ENCODE peak calls at places on chromosome 19, in ten cellular contexts. U, R, E, Z, S, I, W, K, O and J are unnamed samples.

GRCh38 chr19:56211718-56212117 is 9.6 kb downstream of the ZSCAN5C start:
- DNase-seq in U (no peak), R (no peak), E (no peak), Z (no peak), S (no peak), I (no peak), W (no peak), K (peak; percentile 6), O (no peak), J (no peak)

GRCh38 chr19:1064661-1065605 is 2.0 kb upstream of the ARHGAP45 start:
- DNase-seq in U (peak; percentile 94), R (peak; percentile 75), E (no peak), Z (peak; percentile 65), S (peak; percentile 86), I (peak; percentile 72), W (no peak), K (peak; percentile 82), O (no peak), J (peak; percentile 89)

GRCh38 chr19:27741236-27741635 is 1471.7 kb downstream of the UQCRFS1 start:
- DNase-seq in U (no peak), R (no peak), E (peak; percentile 16), Z (no peak), S (no peak), I (no peak), W (no peak), K (no peak), O (peak; percentile 29), J (no peak)

GRCh38 chr19:19461671-19462622 is 53.4 kb downstream of the TSSK6 start:
- DNase-seq in U (peak; percentile 89), R (no peak), E (peak; percentile 63), Z (no peak), S (no peak), I (no peak), W (no peak), K (peak; percentile 96), O (no peak), J (peak; percentile 95)

GRCh38 chr19:12790628-12791344 is 500 bp upstream of the JUNB start:
- DNase-seq in U (no peak), R (no peak), E (peak; percentile 53), Z (no peak), S (peak; percentile 44), I (no peak), W (no peak), K (no peak), O (no peak), J (no peak)

GRCh38 chr19:13839193-13839937 is 37.6 kb upstream of the NANOS3 start:
- DNase-seq in U (peak; percentile 98), R (peak; percentile 90), E (peak; percentile 90), Z (peak; percentile 80), S (peak; percentile 94), I (peak; percentile 79), W (no peak), K (no peak), O (peak; percentile 97), J (peak; percentile 78)

GRCh38 chr19:1908364-1908678 is 3.1 kb downstream of the ADAT3 start:
- DNase-seq in U (no peak), R (no peak), E (no peak), Z (no peak), S (no peak), I (no peak), W (no peak), K (no peak), O (no peak), J (no peak)

GRCh38 chr19:4583961-4584669 is 24.6 kb upstream of the SEMA6B start:
- DNase-seq in U (peak; percentile 85), R (no peak), E (no peak), Z (no peak), S (peak; percentile 28), I (no peak), W (no peak), K (peak; percentile 54), O (no peak), J (no peak)

GRCh38 chr19:46753420-46754155 is 7.3 kb upstream of the STRN4 start:
- DNase-seq in U (peak; percentile 88), R (peak; percentile 78), E (no peak), Z (peak; percentile 36), S (peak; percentile 59), I (peak; percentile 56), W (no peak), K (peak; percentile 70), O (no peak), J (peak; percentile 74)

GRCh38 chr19:676343-677105 is at the start of gene FSTL3:
- DNase-seq in U (no peak), R (no peak), E (no peak), Z (no peak), S (peak; percentile 69), I (no peak), W (no peak), K (no peak), O (no peak), J (no peak)

GRCh38 chr19:15104411-15104810 is 2.8 kb upstream of the SYDE1 start:
- DNase-seq in U (no peak), R (no peak), E (no peak), Z (no peak), S (no peak), I (no peak), W (no peak), K (no peak), O (no peak), J (no peak)

GRCh38 chr19:5541456-5541855 is 26.3 kb downstream of the TINCR start:
- DNase-seq in U (no peak), R (no peak), E (no peak), Z (no peak), S (no peak), I (no peak), W (no peak), K (no peak), O (no peak), J (no peak)

GRCh38 chr19:23283925-23284324 is 33.7 kb upstream of the ZNF724 start:
- DNase-seq in U (no peak), R (peak; percentile 66), E (no peak), Z (peak; percentile 31), S (peak; percentile 58), I (no peak), W (no peak), K (peak; percentile 85), O (peak; percentile 87), J (peak; percentile 64)

GRCh38 chr19:16970821-16971220 is 55.8 kb downstream of the CPAMD8 start:
- DNase-seq in U (peak; percentile 34), R (no peak), E (no peak), Z (no peak), S (no peak), I (no peak), W (no peak), K (peak; percentile 16), O (no peak), J (no peak)

GRCh38 chr19:40147338-40147692 is 43.9 kb upstream of the MAP3K10 start:
- DNase-seq in U (no peak), R (no peak), E (peak; percentile 11), Z (no peak), S (no peak), I (no peak), W (no peak), K (no peak), O (peak; percentile 48), J (no peak)

GRCh38 chr19:17772172-17772571 is 20.9 kb downstream of the FCHO1 start:
- DNase-seq in U (no peak), R (no peak), E (no peak), Z (no peak), S (no peak), I (no peak), W (no peak), K (peak; percentile 67), O (no peak), J (no peak)

GRCh38 chr19:6522712-6523111 is 8.1 kb upstream of the TNFSF9 start:
- DNase-seq in U (no peak), R (no peak), E (no peak), Z (no peak), S (no peak), I (no peak), W (no peak), K (no peak), O (no peak), J (no peak)

GRCh38 chr19:6501740-6502648 is at the start of gene TUBB4A:
- DNase-seq in U (peak; percentile 86), R (peak; percentile 42), E (no peak), Z (peak; percentile 34), S (no peak), I (peak; percentile 31), W (no peak), K (no peak), O (no peak), J (no peak)

GRCh38 chr19:16078311-16078758 is 2.0 kb downstream of the TPM4 start:
- DNase-seq in U (peak; percentile 64), R (peak; percentile 25), E (no peak), Z (no peak), S (peak; percentile 88), I (peak; percentile 24), W (no peak), K (peak; percentile 74), O (no peak), J (peak; percentile 74)

GRCh38 chr19:56966225-56966696 is 125.7 kb upstream of the PEG3 start:
- DNase-seq in U (no peak), R (no peak), E (no peak), Z (no peak), S (no peak), I (no peak), W (no peak), K (peak; percentile 36), O (no peak), J (no peak)

GRCh38 chr19:33302974-33303790 is 848 bp upstream of the CEBPA start:
- DNase-seq in U (peak; percentile 88), R (no peak), E (no peak), Z (no peak), S (peak; percentile 78), I (no peak), W (no peak), K (peak; percentile 69), O (peak; percentile 91), J (peak; percentile 80)

GRCh38 chr19:3275068-3275582 is 50.7 kb downstream of the CELF5 start:
- DNase-seq in U (no peak), R (peak; percentile 58), E (no peak), Z (no peak), S (no peak), I (peak; percentile 12), W (no peak), K (peak; percentile 85), O (no peak), J (no peak)

GRCh38 chr19:19452241-19453128 is 47.0 kb downstream of the GATAD2A start:
- DNase-seq in U (no peak), R (no peak), E (no peak), Z (no peak), S (no peak), I (no peak), W (no peak), K (no peak), O (no peak), J (no peak)